ENCODE peak calls at places on chromosomes 7 and 10, in four cellular contexts. F, I, P and R are unnamed samples.
A peak's percentile ranks its signal among the peaks of the same experiment; 100 is the strongest.

GRCh38 chr10:110790913-110791525 is 80.7 kb upstream of the PDCD4 start:
- DNase-seq in P (no peak), I (no peak), F (no peak), R (no peak)

GRCh38 chr7:881441-882234 is 5.3 kb downstream of the GET4 start:
- DNase-seq in P (no peak), I (no peak), F (peak; percentile 8), R (no peak)

GRCh38 chr10:76523798-76524231 is 1092.4 kb downstream of the LRMDA start:
- DNase-seq in F (no peak), P (no peak), I (no peak), R (no peak)

GRCh38 chr7:128247640-128248194 is 6.6 kb downstream of the LEP start:
- DNase-seq in I (peak; percentile 29), F (no peak), P (peak; percentile 66), R (no peak)

GRCh38 chr7:50339990-50340500 is 35.5 kb downstream of the IKZF1 start:
- DNase-seq in P (no peak), F (peak; percentile 63), I (no peak), R (no peak)

GRCh38 chr7:107891619-107892366 is 810 bp downstream of the DLD start:
- DNase-seq in P (peak; percentile 51), I (peak; percentile 21), F (no peak), R (no peak)

GRCh38 chr10:21496285-21497176 is 29.0 kb downstream of the SKIDA1 start:
- DNase-seq in P (peak; percentile 18), I (peak; percentile 40), F (peak; percentile 63), R (no peak)

GRCh38 chr10:43479275-43479674 is 42.4 kb downstream of the ZNF487 start:
- DNase-seq in F (no peak), I (no peak), P (no peak), R (no peak)

GRCh38 chr7:2046581-2047271 is 186.0 kb downstream of the MAD1L1 start:
- DNase-seq in I (no peak), P (no peak), F (peak; percentile 42), R (no peak)

GRCh38 chr7:141654551-141654950 is 47.4 kb downstream of the DENND11 start:
- DNase-seq in P (peak; percentile 68), I (peak; percentile 82), F (no peak), R (peak; percentile 76)

GRCh38 chr7:40148671-40149070 is 13.9 kb downstream of the SUGCT start:
- DNase-seq in I (no peak), P (no peak), F (no peak), R (no peak)

GRCh38 chr7:80918406-80918805 is 445 bp downstream of the SEMA3C start:
- DNase-seq in P (peak; percentile 30), F (no peak), I (no peak), R (no peak)

GRCh38 chr10:131891196-131891928 is 9.4 kb upstream of the PPP2R2D start:
- DNase-seq in I (no peak), P (peak; percentile 15), F (no peak), R (no peak)

GRCh38 chr10:95841711-95842498 is 65.9 kb upstream of the CC2D2B start:
- DNase-seq in F (no peak), P (peak; percentile 62), I (peak; percentile 87), R (peak; percentile 89)

GRCh38 chr10:94546058-94546595 is 539 bp downstream of the HELLS start:
- DNase-seq in I (peak; percentile 16), P (peak; percentile 30), F (no peak), R (no peak)

GRCh38 chr10:128894641-128895040 is 572.4 kb upstream of the MGMT start:
- DNase-seq in P (no peak), F (no peak), I (no peak), R (no peak)

GRCh38 chr10:51076442-51076841 is 2.2 kb downstream of the PRKG1 start:
- DNase-seq in F (no peak), P (no peak), I (no peak), R (no peak)

GRCh38 chr7:102412548-102412947 is 16.4 kb downstream of the PRKRIP1 start:
- DNase-seq in P (no peak), I (peak; percentile 39), F (no peak), R (no peak)

GRCh38 chr7:15848362-15848761 is 161.9 kb upstream of the MEOX2 start:
- DNase-seq in P (no peak), F (no peak), I (no peak), R (no peak)

GRCh38 chr10:88401671-88402347 is 181.3 kb downstream of the RNLS start:
- DNase-seq in F (no peak), I (peak; percentile 49), P (peak; percentile 40), R (no peak)

GRCh38 chr7:47685712-47686376 is 103.9 kb upstream of the TNS3 start:
- DNase-seq in I (no peak), F (no peak), P (peak; percentile 51), R (no peak)

GRCh38 chr7:107138696-107139420 is 29.9 kb upstream of the HBP1 start:
- DNase-seq in I (no peak), P (no peak), F (no peak), R (no peak)

GRCh38 chr7:17142831-17143541 is 155.5 kb upstream of the AHR start:
- DNase-seq in F (no peak), P (peak; percentile 58), I (peak; percentile 29), R (no peak)

GRCh38 chr7:960269-960871 is 5.9 kb upstream of the ADAP1 start:
- DNase-seq in P (no peak), I (no peak), F (peak; percentile 43), R (no peak)

GRCh38 chr10:21953585-21954057 is 49.9 kb downstream of the DNAJC1 start:
- DNase-seq in P (peak; percentile 81), I (peak; percentile 79), F (no peak), R (no peak)

GRCh38 chr10:18473424-18474110 is 177.8 kb downstream of the NSUN6 start:
- DNase-seq in F (no peak), P (no peak), I (peak; percentile 20), R (no peak)

GRCh38 chr7:13117103-13117502 is 429.7 kb downstream of the ARL4A start:
- DNase-seq in P (peak; percentile 26), F (no peak), I (peak; percentile 50), R (no peak)
- TF ChIP-seq CTCF in P (peak; percentile 31), F (no peak), I (peak; percentile 62), R (peak; percentile 15)

DNA sequence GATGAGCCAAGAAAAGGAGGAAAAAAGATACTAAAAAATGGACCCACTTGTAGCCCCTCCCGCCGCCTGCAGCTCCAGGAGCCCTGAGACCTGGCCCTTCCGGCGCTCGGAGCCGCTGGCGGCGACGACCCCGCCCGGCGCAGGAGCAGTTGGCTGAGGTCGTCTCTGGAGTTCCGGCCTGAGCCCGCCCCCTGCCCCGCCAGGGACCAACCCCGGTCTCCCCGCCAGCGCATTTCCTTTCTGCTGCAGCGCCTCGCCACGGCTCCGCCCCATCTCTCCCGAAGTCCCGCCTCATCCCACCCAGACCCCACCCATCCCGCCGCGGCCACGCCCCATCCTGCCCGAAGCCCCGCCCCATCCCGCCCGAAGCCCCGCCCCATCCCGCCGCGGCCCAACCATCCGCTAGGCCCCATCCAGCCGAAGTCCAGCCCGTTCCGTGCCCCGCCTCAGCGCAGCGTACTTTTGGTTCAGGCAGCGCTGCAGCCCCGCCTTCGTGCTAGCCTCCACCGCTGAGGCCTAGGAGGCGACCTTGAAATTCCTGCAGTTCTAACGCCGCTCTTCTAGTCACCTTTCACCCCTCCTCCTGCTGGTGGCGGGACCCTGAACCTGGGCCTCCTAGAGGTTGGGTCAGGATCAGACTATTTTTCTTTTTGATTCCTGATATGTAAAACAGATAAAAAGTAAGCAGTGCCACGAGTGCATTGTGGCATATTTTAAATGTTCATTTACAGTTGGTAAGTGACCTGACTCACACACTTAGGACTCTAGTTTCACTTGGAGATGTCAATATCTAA is at the start of gene STN1:
- DNase-seq in I (peak; percentile 98), P (peak; percentile 81), F (peak; percentile 99), R (peak; percentile 92)
- TF ChIP-seq CTCF in I (no peak), P (no peak), F (no peak), R (no peak)

GRCh38 chr7:12686894-12687212 is 580 bp upstream of the ARL4A start:
- DNase-seq in I (no peak), F (no peak), P (no peak), R (no peak)
- TF ChIP-seq CTCF in I (no peak), F (no peak), P (no peak), R (no peak)

GRCh38 chr10:100873825-100874326 is 38.9 kb upstream of the SLF2 start:
- DNase-seq in F (no peak), I (no peak), P (no peak), R (no peak)

GRCh38 chr10:100869399-100869798 is 43.4 kb upstream of the SLF2 start:
- DNase-seq in I (no peak), F (no peak), P (no peak), R (no peak)

GRCh38 chr10:100873081-100873824 is 39.5 kb upstream of the SLF2 start:
- DNase-seq in I (no peak), P (no peak), F (no peak), R (no peak)

GRCh38 chr10:100874702-100875483 is 37.9 kb upstream of the SLF2 start:
- DNase-seq in F (no peak), I (no peak), P (no peak), R (no peak)

GRCh38 chr10:100872034-100872791 is 40.5 kb upstream of the SLF2 start:
- DNase-seq in I (peak; percentile 38), F (no peak), P (peak; percentile 21), R (no peak)
- TF ChIP-seq CTCF in I (peak; percentile 62), F (peak; percentile 13), P (peak; percentile 74), R (no peak)

GRCh38 chr7:113292105-113292504 is 173.8 kb upstream of the SMIM30 start:
- DNase-seq in F (no peak), P (no peak), I (no peak), R (no peak)

GRCh38 chr7:113285411-113285810 is 167.1 kb upstream of the SMIM30 start:
- DNase-seq in P (peak; percentile 6), I (no peak), F (no peak), R (no peak)

GRCh38 chr7:113283861-113284260 is 165.5 kb upstream of the SMIM30 start:
- DNase-seq in I (peak; percentile 33), F (no peak), P (no peak), R (no peak)

GRCh38 chr7:113291058-113291457 is 172.7 kb upstream of the SMIM30 start:
- DNase-seq in I (no peak), F (peak; percentile 19), P (no peak), R (no peak)

GRCh38 chr7:113289140-113289740 is 170.9 kb upstream of the SMIM30 start:
- DNase-seq in I (peak; percentile 68), P (peak; percentile 55), F (no peak), R (no peak)
- TF ChIP-seq CTCF in I (peak; percentile 65), P (peak; percentile 70), F (no peak), R (no peak)

GRCh38 chr7:155820246-155820645 is 8.0 kb upstream of the SHH start:
- DNase-seq in I (no peak), P (no peak), F (no peak), R (no peak)

GRCh38 chr7:155818154-155818819 is 6.0 kb upstream of the SHH start:
- DNase-seq in I (no peak), P (no peak), F (peak; percentile 46), R (no peak)

GRCh38 chr7:155819186-155819585 is 6.9 kb upstream of the SHH start:
- DNase-seq in I (no peak), P (no peak), F (no peak), R (no peak)

GRCh38 chr7:155816996-155817395 is 4.7 kb upstream of the SHH start:
- DNase-seq in I (no peak), P (no peak), F (no peak), R (no peak)

GRCh38 chr7:155818820-155819168 is 6.5 kb upstream of the SHH start:
- DNase-seq in P (no peak), F (no peak), I (no peak), R (no peak)
- TF ChIP-seq CTCF in P (no peak), F (no peak), I (no peak), R (no peak)